ENCODE peak calls at places on chromosomes 5 and 9, in seven cellular contexts. W is GM04504, P is activated T-cell treated with anti-CD3 and anti-CD28 coated beads for 1 hour, T is Calu3, R is EL, I is heart right ventricle, D is kidney tubule cell. O is an unnamed sample.

GRCh38 chr5:142671801-142672200 is 14.1 kb downstream of the FGF1 start:
- DNase-seq in T (no peak), I (no peak), W (no peak), P (no peak), R (peak; percentile 73), D (peak; percentile 58), O (no peak)

GRCh38 chr5:95631265-95631957 is 11.5 kb downstream of the GPR150 start:
- DNase-seq in P (no peak), R (peak; percentile 79), D (peak; percentile 79), W (peak; percentile 52), T (no peak), I (no peak), O (no peak)

GRCh38 chr5:150640311-150641005 is at the start of gene SYNPO:
- DNase-seq in I (peak; percentile 74), T (peak; percentile 49), D (peak; percentile 93), W (peak; percentile 90), P (no peak), R (peak; percentile 98), O (no peak)

GRCh38 chr5:95847261-95847592 is 24.7 kb upstream of the GLRX start:
- DNase-seq in P (no peak), R (no peak), T (no peak), D (no peak), W (no peak), I (no peak), O (no peak)

GRCh38 chr9:129076640-129077037 is 4.3 kb upstream of the DOLPP1 start:
- DNase-seq in W (no peak), I (no peak), R (no peak), D (no peak), T (no peak), P (no peak), O (no peak)

GRCh38 chr5:67426961-67427630 is 230.5 kb upstream of the CD180 start:
- DNase-seq in D (peak; percentile 91), R (no peak), T (no peak), W (no peak), I (no peak), P (no peak), O (no peak)

GRCh38 chr5:79743846-79744605 is 54.4 kb downstream of the CMYA5 start:
- DNase-seq in R (peak; percentile 34), I (peak; percentile 23), P (no peak), W (peak; percentile 17), T (no peak), D (peak; percentile 52), O (no peak)

GRCh38 chr9:129570450-129571297 is 50.2 kb downstream of the C9orf50 start:
- DNase-seq in T (peak; percentile 31), I (peak; percentile 50), W (peak; percentile 81), P (no peak), D (peak; percentile 74), R (peak; percentile 97), O (no peak)

GRCh38 chr5:69415584-69415958 is 655 bp downstream of the MARVELD2 start:
- DNase-seq in P (no peak), T (peak; percentile 39), I (no peak), W (no peak), D (peak; percentile 53), R (no peak), O (no peak)

GRCh38 chr9:37031081-37031480 is 3.0 kb downstream of the PAX5 start:
- DNase-seq in R (no peak), T (no peak), W (no peak), P (no peak), D (no peak), I (no peak), O (no peak)

GRCh38 chr5:6435356-6435755 is 13.3 kb upstream of the UBE2QL1 start:
- DNase-seq in P (no peak), I (no peak), D (peak; percentile 35), T (peak; percentile 24), R (no peak), W (no peak), O (no peak)

GRCh38 chr9:105114318-105114717 is 130.1 kb upstream of the SLC44A1 start:
- DNase-seq in T (no peak), P (no peak), W (no peak), D (no peak), I (no peak), R (no peak), O (no peak)

GRCh38 chr5:149216515-149216914 is 55.1 kb upstream of the AFAP1L1 start:
- DNase-seq in W (no peak), I (no peak), T (no peak), D (no peak), P (no peak), R (no peak), O (no peak)

GRCh38 chr5:89769975-89770374 is 639.6 kb downstream of the CETN3 start:
- DNase-seq in D (peak; percentile 46), R (no peak), T (no peak), W (no peak), I (no peak), P (no peak), O (no peak)

GRCh38 chr9:133386338-133386737 is 10.2 kb downstream of the STKLD1 start:
- DNase-seq in P (no peak), W (no peak), T (no peak), I (no peak), D (no peak), R (no peak), O (no peak)

GRCh38 chr9:127035948-127036347 is 86.5 kb downstream of the ANGPTL2 start:
- DNase-seq in P (no peak), W (no peak), D (no peak), I (peak; percentile 59), T (no peak), R (no peak), O (no peak)

GRCh38 chr9:98159790-98160189 is 32.6 kb downstream of the CORO2A start:
- DNase-seq in D (no peak), W (no peak), R (no peak), I (no peak), P (no peak), T (no peak), O (no peak)

GRCh38 chr9:6955251-6955921 is 197.6 kb downstream of the KDM4C start:
- DNase-seq in T (no peak), W (no peak), R (no peak), D (no peak), I (no peak), P (no peak), O (no peak)

GRCh38 chr9:99019523-99020331 is 76.0 kb downstream of the COL15A1 start:
- DNase-seq in P (no peak), I (no peak), T (no peak), W (peak; percentile 91), D (peak; percentile 98), R (peak; percentile 96), O (no peak)

GRCh38 chr5:150670275-150670960 is 9.4 kb downstream of the MYOZ3 start:
- DNase-seq in P (no peak), D (no peak), R (no peak), W (no peak), I (no peak), T (no peak), O (no peak)

GRCh38 chr5:40717281-40717680 is 37.6 kb downstream of the PTGER4 start:
- DNase-seq in D (peak; percentile 29), R (peak; percentile 27), I (no peak), P (no peak), T (no peak), W (peak; percentile 20), O (no peak)

GRCh38 chr9:85514256-85514655 is 227.5 kb downstream of the AGTPBP1 start:
- DNase-seq in D (no peak), W (no peak), R (no peak), T (no peak), I (no peak), P (no peak), O (no peak)

GRCh38 chr5:64526709-64527439 is 21.1 kb downstream of the RGS7BP start:
- DNase-seq in D (no peak), I (no peak), R (no peak), P (no peak), T (no peak), W (no peak), O (no peak)

O was measured in cerebellar nuclear complex.